ENCODE peak calls at places on chromosome 2, in six cellular contexts. I is spleen, U is HCT116, G is K562, J is stomach, A is suprapubic skin. S is an unnamed sample. For H3K9me3, the result is how much of the 10 kb centered on the place peaks cover.

GRCh38 chr2:11775384-11775783 is 29.0 kb downstream of the LPIN1 start:
- DNase-seq in I (no peak), U (no peak), G (no peak), J (no peak), A (no peak), S (no peak)

GRCh38 chr2:202147775-202148174 is 74.7 kb downstream of the KIAA2012 start:
- DNase-seq in I (no peak), U (no peak), G (no peak), J (no peak), A (no peak), S (no peak)

GRCh38 chr2:222561817-222562424 is 94.0 kb downstream of the FARSB start:
- DNase-seq in I (no peak), U (peak), G (peak), J (peak), A (no peak), S (no peak)

GRCh38 chr2:85326406-85326945 is 1.3 kb downstream of the TGOLN2 start:
- DNase-seq in I (peak), U (no peak), G (no peak), J (no peak), A (no peak), S (peak)

GRCh38 chr2:5473596-5473995 is 218.6 kb upstream of the SOX11 start:
- DNase-seq in I (no peak), U (no peak), G (no peak), J (no peak), A (no peak), S (no peak)

GRCh38 chr2:207037813-207038212 is 98.5 kb downstream of the CPO start:
- DNase-seq in I (no peak), U (no peak), G (no peak), J (no peak), A (no peak), S (no peak)

GRCh38 chr2:191961556-191961955 is 114.7 kb upstream of the CAVIN2 start:
- DNase-seq in I (no peak), U (no peak), G (no peak), J (no peak), A (no peak), S (no peak)

GRCh38 chr2:223019390-223019930 is 32.5 kb upstream of the KCNE4 start:
- DNase-seq in I (no peak), U (no peak), G (no peak), J (no peak), A (no peak), S (no peak)

GRCh38 chr2:185736210-185736609 is 2.4 kb upstream of the FSIP2 start:
- DNase-seq in I (no peak), U (no peak), G (no peak), J (no peak), A (no peak), S (no peak)

GRCh38 chr2:185734658-185735057 is 3.9 kb upstream of the FSIP2 start:
- DNase-seq in I (no peak), U (no peak), G (no peak), J (no peak), A (no peak), S (no peak)

DNA sequence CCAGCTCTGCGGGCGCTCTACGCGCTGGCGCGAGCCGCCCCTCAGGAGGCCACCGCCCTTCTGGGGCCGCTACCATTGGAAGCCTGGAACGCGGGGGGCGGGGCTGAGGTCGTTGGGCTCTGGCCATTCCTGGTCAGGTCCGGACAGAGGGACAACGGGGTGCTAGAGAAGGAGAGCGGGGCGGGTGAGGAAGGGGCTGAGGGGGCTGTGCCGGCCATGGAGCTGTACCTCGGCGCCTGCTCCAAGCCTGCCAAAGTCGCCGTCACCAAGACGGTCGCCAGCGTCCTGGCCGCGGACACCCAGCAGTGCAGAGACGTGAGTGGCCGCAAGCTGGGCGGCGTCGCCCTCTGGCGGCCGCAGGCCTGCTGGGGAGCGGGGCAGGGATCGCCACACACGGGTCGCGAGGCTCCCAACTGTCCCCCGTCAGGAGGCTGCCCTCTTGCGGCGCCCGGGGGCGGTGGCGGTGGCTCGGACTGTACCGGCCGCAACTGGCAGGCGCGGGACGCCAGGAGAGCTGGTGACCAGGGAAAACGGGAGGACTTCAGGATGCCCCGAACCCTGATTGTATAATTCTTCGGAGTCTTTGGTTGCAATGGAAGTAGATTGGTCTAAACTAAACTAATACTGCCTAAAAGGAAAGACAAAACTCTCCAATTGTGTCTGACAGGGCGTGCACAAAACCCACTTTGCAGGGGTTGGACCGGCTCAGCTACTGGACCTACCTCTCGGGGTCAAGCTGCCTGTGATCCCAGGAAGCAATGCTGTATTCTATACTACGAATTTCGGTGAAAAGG is at the start of gene FSIP2:
- DNase-seq in I (peak), U (no peak), G (peak), J (peak), A (no peak), S (peak)
- TF ChIP-seq CTCF in I (peak), U (no peak), G (peak), J (peak), A (peak), S (peak)

GRCh38 chr2:113248997-113249770 is 29.5 kb downstream of the PAX8 start:
- DNase-seq in I (peak), U (peak), G (peak), J (peak), A (no peak), S (peak)
- TF ChIP-seq POLR2AphosphoS5 in I (no peak), U (no peak), G (no peak), J (no peak), A (no peak), S (no peak)

DNA sequence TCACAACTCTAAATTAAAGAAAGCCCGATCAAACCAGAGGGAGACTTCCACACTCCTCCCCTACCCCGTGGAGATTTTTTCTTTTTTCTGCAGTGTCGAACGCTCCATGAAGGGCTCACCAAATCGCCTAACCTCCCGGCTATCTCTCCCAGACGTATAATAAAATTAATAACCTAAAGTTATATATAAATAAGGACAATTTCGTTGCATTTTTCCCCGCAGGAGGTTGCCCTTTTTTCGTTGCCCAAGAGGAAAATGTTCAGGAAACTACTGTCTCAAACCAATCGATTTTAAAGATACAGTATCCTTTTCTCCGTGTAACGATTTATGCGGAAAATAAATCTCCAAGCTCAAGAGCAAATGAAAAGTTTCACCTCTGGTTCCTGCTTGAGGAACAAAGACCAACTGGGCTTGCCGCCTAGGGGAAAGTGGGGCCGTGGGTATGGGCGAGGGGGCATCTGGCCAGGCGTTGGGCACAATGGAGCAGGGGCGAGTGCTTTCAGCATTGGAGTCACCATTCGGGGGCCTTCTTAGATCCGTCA is 2.2 kb downstream of the EVX2 start:
- DNase-seq in I (no peak), U (no peak), G (no peak), J (no peak), A (no peak), S (peak)
- H3K9me3 ChIP-seq in I (under half), U (under half), G (under half), J (under half), A (under half), S (under half)

GRCh38 chr2:47002480-47003381 is 87.1 kb upstream of the MCFD2 start:
- DNase-seq in I (no peak), U (no peak), G (no peak), J (no peak), A (no peak), S (no peak)
- TF ChIP-seq CTCF in I (no peak), U (no peak), G (no peak), J (no peak), A (no peak), S (no peak)

GRCh38 chr2:236663671-236664101 is 94.1 kb downstream of the ACKR3 start:
- DNase-seq in I (no peak), U (no peak), G (no peak), J (no peak), A (peak), S (no peak)
- TF ChIP-seq POLR2AphosphoS5 in I (no peak), U (no peak), G (no peak), J (no peak), A (peak), S (no peak)

GRCh38 chr2:1964659-1965058 is 220.3 kb upstream of the PXDN start:
- DNase-seq in I (no peak), U (no peak), G (no peak), J (no peak), A (no peak), S (no peak)
- H3K9me3 ChIP-seq in I (under half), U (under half), G (under half), J (under half), A (under half), S (under half)

GRCh38 chr2:224749136-224749535 is 33.0 kb upstream of the CCDC195 start:
- DNase-seq in I (no peak), U (no peak), G (no peak), J (no peak), A (no peak), S (no peak)
- TF ChIP-seq CTCF in I (no peak), U (peak), G (no peak), J (no peak), A (no peak), S (no peak)

DNA sequence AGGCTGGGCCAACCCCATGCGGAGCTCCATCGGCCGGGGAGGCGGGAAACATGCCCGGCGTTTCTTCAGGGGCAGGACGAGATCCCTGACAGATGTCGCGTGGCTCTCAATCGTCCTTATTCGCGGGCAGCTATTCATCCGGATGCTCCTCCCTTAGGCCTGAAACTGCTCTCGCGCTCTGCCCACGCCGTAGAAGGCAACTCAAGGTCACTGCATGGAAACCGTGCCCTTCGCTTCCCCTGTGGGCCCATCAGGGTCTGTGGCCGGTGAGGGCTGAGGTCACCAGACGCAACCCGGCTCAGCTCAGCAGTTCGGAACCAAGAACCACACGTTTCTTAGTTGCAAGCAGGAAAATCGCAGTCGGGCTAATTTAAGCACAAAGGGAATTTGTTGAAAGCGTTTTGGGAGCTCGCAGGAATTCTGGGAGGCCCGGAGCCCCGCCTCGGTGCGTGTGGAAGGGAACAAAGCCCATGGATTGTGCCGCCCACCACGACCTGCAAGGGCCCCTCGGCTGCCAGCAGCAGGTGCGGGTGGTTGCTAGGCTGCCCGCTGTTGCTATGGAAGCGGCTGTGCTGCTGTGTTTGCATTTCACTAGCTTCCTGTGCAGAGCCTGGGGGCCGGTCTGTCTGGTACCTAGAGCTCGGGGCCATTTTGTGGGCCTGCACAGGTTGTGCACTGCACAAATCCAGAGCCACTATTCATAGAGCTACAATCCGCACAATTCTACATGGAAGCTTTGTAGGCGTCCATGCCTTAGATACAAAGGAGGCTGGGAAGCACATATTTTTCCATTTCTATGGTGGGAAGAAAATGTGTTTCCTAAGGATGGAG is 6.1 kb upstream of the ALLC start:
- DNase-seq in I (peak), U (no peak), G (no peak), J (peak), A (no peak), S (no peak)
- TF ChIP-seq POLR2AphosphoS5 in I (peak), U (no peak), G (no peak), J (no peak), A (no peak), S (no peak)